ENCODE peak calls at places on chromosomes 11 and 22, in five cellular contexts. Q is activated CD4-positive, alpha-beta T cell treated with anti-CD3 and anti-CD28 coated beads for 1 hour; S is hepatic stellate cell; R is iris pigment epithelial cell; G is substantia nigra. J is an unnamed sample.
A peak's percentile ranks its signal among the peaks of the same experiment; 100 is the strongest.

GRCh38 chr11:94880216-94880615 is 93.1 kb downstream of the CWC15 start:
- DNase-seq in R (peak; percentile 39), Q (no peak), G (no peak), S (no peak), J (no peak)

GRCh38 chr22:35938226-35938625 is 90.4 kb downstream of the RBFOX2 start:
- DNase-seq in R (no peak), G (no peak), S (no peak), Q (no peak), J (no peak)

GRCh38 chr11:3035333-3035732 is 21.9 kb downstream of the CARS1 start:
- DNase-seq in Q (no peak), R (no peak), S (no peak), G (no peak), J (no peak)

GRCh38 chr11:66112041-66112491 is 42.0 kb downstream of the PACS1 start:
- DNase-seq in S (no peak), G (no peak), Q (no peak), R (peak; percentile 26), J (no peak)

GRCh38 chr11:27451528-27451927 is 21.1 kb downstream of the LGR4 start:
- DNase-seq in S (no peak), R (no peak), Q (no peak), G (no peak), J (no peak)

GRCh38 chr22:50474711-50475651 is at the start of gene SBF1:
- DNase-seq in Q (peak; percentile 83), S (peak; percentile 100), R (peak; percentile 88), G (peak; percentile 77), J (peak; percentile 84)

GRCh38 chr11:78514922-78515502 is 59.7 kb downstream of the NARS2 start:
- DNase-seq in Q (no peak), S (no peak), G (no peak), R (no peak), J (no peak)

GRCh38 chr11:119683783-119684182 is 45.2 kb downstream of the NECTIN1 start:
- DNase-seq in G (no peak), S (no peak), Q (no peak), R (no peak), J (no peak)

GRCh38 chr11:116601734-116602636 is 170.8 kb downstream of the BUD13 start:
- DNase-seq in S (no peak), G (no peak), Q (no peak), R (no peak), J (no peak)

GRCh38 chr11:2583605-2583958 is 116.2 kb downstream of the KCNQ1OT1 start:
- DNase-seq in G (no peak), R (no peak), S (no peak), Q (no peak), J (no peak)

GRCh38 chr11:61042961-61043540 is 59.2 kb upstream of the CD5 start:
- DNase-seq in G (no peak), S (no peak), Q (no peak), R (no peak), J (no peak)

GRCh38 chr22:39134366-39135091 is 18.0 kb downstream of the CBX7 start:
- DNase-seq in S (no peak), G (no peak), R (no peak), Q (no peak), J (no peak)

GRCh38 chr22:19605508-19606331 is 81.5 kb upstream of the CLDN5 start:
- DNase-seq in Q (no peak), R (no peak), S (no peak), G (no peak), J (no peak)